ENCODE peak calls at places on chromosome 12, in nine cellular contexts. One of them, this sample, is unnamed.

GRCh38 chr12:9651265-9651729 is 18.2 kb upstream of the CLEC2D start:
- DNase-seq in lower leg skin: no peak
- DNase-seq in ovary: no peak
- DNase-seq in lung: no peak
- DNase-seq in A549: no peak
- DNase-seq in psoas muscle: no peak
- DNase-seq in fibroblast of mammary gland: peak
- DNase-seq in WTC11: no peak
- DNase-seq in heart left ventricle: peak
- DNase-seq in this sample: no peak

GRCh38 chr12:62562892-62563291 is 96.3 kb downstream of the MON2 start:
- DNase-seq in A549: no peak
- DNase-seq in WTC11: no peak
- DNase-seq in fibroblast of mammary gland: peak
- DNase-seq in ovary: no peak
- DNase-seq in psoas muscle: no peak
- DNase-seq in heart left ventricle: no peak
- DNase-seq in lower leg skin: no peak
- DNase-seq in lung: no peak
- DNase-seq in this sample: no peak

GRCh38 chr12:27840229-27840999 is 60.4 kb upstream of the MANSC4 start:
- DNase-seq in fibroblast of mammary gland: no peak
- DNase-seq in WTC11: no peak
- DNase-seq in lower leg skin: no peak
- DNase-seq in lung: no peak
- DNase-seq in psoas muscle: no peak
- DNase-seq in heart left ventricle: no peak
- DNase-seq in A549: no peak
- DNase-seq in ovary: no peak
- DNase-seq in this sample: no peak

GRCh38 chr12:29559194-29559593 is 61.7 kb upstream of the OVCH1 start:
- DNase-seq in fibroblast of mammary gland: no peak
- DNase-seq in lower leg skin: no peak
- DNase-seq in heart left ventricle: no peak
- DNase-seq in WTC11: no peak
- DNase-seq in lung: no peak
- DNase-seq in A549: no peak
- DNase-seq in ovary: no peak
- DNase-seq in psoas muscle: no peak
- DNase-seq in this sample: no peak

GRCh38 chr12:24881227-24881626 is 67.7 kb downstream of the BCAT1 start:
- DNase-seq in heart left ventricle: no peak
- DNase-seq in psoas muscle: no peak
- DNase-seq in lung: no peak
- DNase-seq in ovary: no peak
- DNase-seq in fibroblast of mammary gland: no peak
- DNase-seq in WTC11: no peak
- DNase-seq in A549: no peak
- DNase-seq in lower leg skin: no peak
- DNase-seq in this sample: no peak

GRCh38 chr12:85820117-85820516 is 16.1 kb downstream of the RASSF9 start:
- DNase-seq in lung: no peak
- DNase-seq in psoas muscle: no peak
- DNase-seq in fibroblast of mammary gland: no peak
- DNase-seq in A549: no peak
- DNase-seq in ovary: no peak
- DNase-seq in WTC11: no peak
- DNase-seq in heart left ventricle: no peak
- DNase-seq in lower leg skin: no peak
- DNase-seq in this sample: no peak

GRCh38 chr12:121838096-121838495 is 20.6 kb downstream of the HPD start:
- DNase-seq in A549: no peak
- DNase-seq in lung: no peak
- DNase-seq in psoas muscle: no peak
- DNase-seq in ovary: no peak
- DNase-seq in WTC11: no peak
- DNase-seq in fibroblast of mammary gland: no peak
- DNase-seq in heart left ventricle: no peak
- DNase-seq in lower leg skin: no peak
- DNase-seq in this sample: no peak

GRCh38 chr12:109532721-109533486 is 40.4 kb downstream of the MMAB start:
- DNase-seq in ovary: no peak
- DNase-seq in WTC11: no peak
- DNase-seq in heart left ventricle: no peak
- DNase-seq in fibroblast of mammary gland: no peak
- DNase-seq in psoas muscle: peak
- DNase-seq in lung: no peak
- DNase-seq in A549: no peak
- DNase-seq in lower leg skin: no peak
- DNase-seq in this sample: no peak

GRCh38 chr12:19965196-19966038 is 402.9 kb upstream of the PDE3A start:
- DNase-seq in ovary: no peak
- DNase-seq in psoas muscle: no peak
- DNase-seq in heart left ventricle: no peak
- DNase-seq in lung: no peak
- DNase-seq in WTC11: no peak
- DNase-seq in fibroblast of mammary gland: no peak
- DNase-seq in lower leg skin: no peak
- DNase-seq in A549: no peak
- DNase-seq in this sample: no peak

GRCh38 chr12:54390668-54391551 is 6.4 kb upstream of the ZNF385A start:
- DNase-seq in ovary: peak
- DNase-seq in psoas muscle: peak
- DNase-seq in WTC11: peak
- DNase-seq in A549: peak
- DNase-seq in fibroblast of mammary gland: no peak
- DNase-seq in heart left ventricle: no peak
- DNase-seq in lung: no peak
- DNase-seq in lower leg skin: no peak
- DNase-seq in this sample: peak

GRCh38 chr12:120771097-120771496 is 45.5 kb downstream of the ACADS start:
- DNase-seq in lung: no peak
- DNase-seq in heart left ventricle: no peak
- DNase-seq in A549: no peak
- DNase-seq in psoas muscle: no peak
- DNase-seq in fibroblast of mammary gland: no peak
- DNase-seq in WTC11: no peak
- DNase-seq in lower leg skin: no peak
- DNase-seq in ovary: no peak
- DNase-seq in this sample: no peak

GRCh38 chr12:125300249-125300648 is 235.0 kb downstream of the AACS start:
- DNase-seq in ovary: no peak
- DNase-seq in A549: no peak
- DNase-seq in lower leg skin: no peak
- DNase-seq in psoas muscle: no peak
- DNase-seq in heart left ventricle: no peak
- DNase-seq in fibroblast of mammary gland: no peak
- DNase-seq in lung: no peak
- DNase-seq in WTC11: no peak
- DNase-seq in this sample: no peak

GRCh38 chr12:96242597-96242996 is 48.4 kb downstream of the ELK3 start:
- DNase-seq in WTC11: no peak
- DNase-seq in lower leg skin: no peak
- DNase-seq in psoas muscle: no peak
- DNase-seq in A549: no peak
- DNase-seq in lung: no peak
- DNase-seq in ovary: no peak
- DNase-seq in fibroblast of mammary gland: no peak
- DNase-seq in heart left ventricle: peak
- DNase-seq in this sample: no peak

GRCh38 chr12:14315501-14315900 is 50.0 kb upstream of the ATF7IP start:
- DNase-seq in heart left ventricle: no peak
- DNase-seq in fibroblast of mammary gland: no peak
- DNase-seq in lung: no peak
- DNase-seq in lower leg skin: no peak
- DNase-seq in ovary: no peak
- DNase-seq in WTC11: no peak
- DNase-seq in A549: no peak
- DNase-seq in psoas muscle: no peak
- DNase-seq in this sample: no peak

GRCh38 chr12:122888232-122888752 is 7.6 kb downstream of the VPS37B start:
- DNase-seq in lung: peak
- DNase-seq in ovary: no peak
- DNase-seq in psoas muscle: no peak
- DNase-seq in lower leg skin: peak
- DNase-seq in fibroblast of mammary gland: peak
- DNase-seq in A549: peak
- DNase-seq in heart left ventricle: peak
- DNase-seq in WTC11: peak
- DNase-seq in this sample: no peak

DNA sequence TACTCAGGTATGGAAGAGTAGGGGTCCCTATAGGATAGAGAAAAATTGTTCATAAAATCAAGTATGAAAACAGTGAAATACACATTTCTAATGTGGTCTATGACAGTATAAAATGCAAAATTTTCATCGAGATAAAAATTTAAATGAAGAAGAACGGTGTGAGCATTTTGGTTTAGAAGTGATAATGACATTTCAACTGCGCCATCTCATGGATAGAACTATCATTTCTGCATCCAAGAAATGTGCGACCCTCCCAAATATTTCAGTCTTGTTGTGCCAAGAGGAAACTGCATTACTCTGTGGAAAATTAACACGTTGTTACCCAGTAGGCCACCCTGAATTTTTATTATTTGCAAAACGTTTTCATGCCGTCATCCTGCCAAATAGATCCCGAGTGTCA is 108.8 kb downstream of the CRACR2A start:
- DNase-seq in lower leg skin: no peak
- DNase-seq in psoas muscle: no peak
- DNase-seq in heart left ventricle: no peak
- DNase-seq in ovary: no peak
- DNase-seq in fibroblast of mammary gland: no peak
- DNase-seq in A549: no peak
- DNase-seq in WTC11: no peak
- DNase-seq in lung: no peak
- DNase-seq in this sample: no peak
- TF ChIP-seq CTCF in lower leg skin: no peak
- TF ChIP-seq CTCF in psoas muscle: no peak
- TF ChIP-seq CTCF in heart left ventricle: no peak
- TF ChIP-seq CTCF in ovary: peak
- TF ChIP-seq CTCF in fibroblast of mammary gland: no peak
- TF ChIP-seq CTCF in A549: no peak
- TF ChIP-seq CTCF in WTC11: no peak
- TF ChIP-seq CTCF in lung: no peak
- TF ChIP-seq CTCF in this sample: no peak

GRCh38 chr12:52275686-52276085 is 1.2 kb downstream of the KRT86 start:
- DNase-seq in lower leg skin: no peak
- DNase-seq in fibroblast of mammary gland: no peak
- DNase-seq in psoas muscle: no peak
- DNase-seq in ovary: no peak
- DNase-seq in A549: no peak
- DNase-seq in heart left ventricle: no peak
- DNase-seq in WTC11: no peak
- DNase-seq in lung: no peak
- DNase-seq in this sample: no peak
- TF ChIP-seq CTCF in lower leg skin: no peak
- TF ChIP-seq CTCF in fibroblast of mammary gland: no peak
- TF ChIP-seq CTCF in psoas muscle: no peak
- TF ChIP-seq CTCF in ovary: no peak
- TF ChIP-seq CTCF in A549: no peak
- TF ChIP-seq CTCF in heart left ventricle: no peak
- TF ChIP-seq CTCF in WTC11: no peak
- TF ChIP-seq CTCF in lung: no peak
- TF ChIP-seq CTCF in this sample: no peak

DNA sequence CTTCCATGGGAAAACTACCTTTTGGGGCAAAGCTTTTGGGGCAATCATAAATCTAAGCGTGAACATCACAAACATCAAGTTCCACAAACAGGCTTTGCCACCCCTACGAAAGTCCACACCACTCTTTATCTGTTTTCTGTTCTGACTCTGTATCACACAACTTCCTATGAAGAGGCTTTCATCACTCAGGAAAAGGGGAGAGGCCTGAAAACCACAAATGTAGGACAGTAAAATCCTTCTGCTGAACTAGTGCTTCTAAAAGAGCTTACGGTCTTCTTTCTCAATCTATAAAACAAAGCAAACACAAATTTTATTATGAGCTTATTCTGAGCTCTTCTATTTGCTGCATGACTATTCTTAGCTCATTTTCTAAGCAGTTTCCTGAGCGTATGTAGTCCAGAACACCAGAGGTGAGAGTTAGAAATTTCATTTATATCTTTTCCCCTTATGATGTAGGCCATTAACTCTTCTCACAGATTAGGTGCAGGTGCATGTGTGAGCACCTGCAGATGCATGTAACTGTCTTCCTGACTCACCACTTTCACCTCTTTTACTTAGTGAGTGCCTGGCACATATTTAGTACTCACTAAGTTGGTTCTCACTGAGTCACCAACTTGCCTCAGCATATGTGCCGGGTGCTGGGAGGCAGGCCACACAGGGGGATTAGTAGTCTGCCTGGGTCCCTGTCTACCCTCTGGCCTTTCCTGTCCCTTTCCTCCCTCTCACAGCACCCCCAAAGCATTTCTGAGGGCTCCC is 32.9 kb upstream of the SYCP3 start:
- DNase-seq in psoas muscle: no peak
- DNase-seq in A549: no peak
- DNase-seq in lower leg skin: no peak
- DNase-seq in WTC11: no peak
- DNase-seq in fibroblast of mammary gland: no peak
- DNase-seq in ovary: no peak
- DNase-seq in heart left ventricle: no peak
- DNase-seq in lung: no peak
- DNase-seq in this sample: no peak
- TF ChIP-seq CTCF in psoas muscle: no peak
- TF ChIP-seq CTCF in A549: no peak
- TF ChIP-seq CTCF in lower leg skin: no peak
- TF ChIP-seq CTCF in WTC11: no peak
- TF ChIP-seq CTCF in fibroblast of mammary gland: no peak
- TF ChIP-seq CTCF in ovary: no peak
- TF ChIP-seq CTCF in heart left ventricle: no peak
- TF ChIP-seq CTCF in lung: no peak
- TF ChIP-seq CTCF in this sample: no peak

DNA sequence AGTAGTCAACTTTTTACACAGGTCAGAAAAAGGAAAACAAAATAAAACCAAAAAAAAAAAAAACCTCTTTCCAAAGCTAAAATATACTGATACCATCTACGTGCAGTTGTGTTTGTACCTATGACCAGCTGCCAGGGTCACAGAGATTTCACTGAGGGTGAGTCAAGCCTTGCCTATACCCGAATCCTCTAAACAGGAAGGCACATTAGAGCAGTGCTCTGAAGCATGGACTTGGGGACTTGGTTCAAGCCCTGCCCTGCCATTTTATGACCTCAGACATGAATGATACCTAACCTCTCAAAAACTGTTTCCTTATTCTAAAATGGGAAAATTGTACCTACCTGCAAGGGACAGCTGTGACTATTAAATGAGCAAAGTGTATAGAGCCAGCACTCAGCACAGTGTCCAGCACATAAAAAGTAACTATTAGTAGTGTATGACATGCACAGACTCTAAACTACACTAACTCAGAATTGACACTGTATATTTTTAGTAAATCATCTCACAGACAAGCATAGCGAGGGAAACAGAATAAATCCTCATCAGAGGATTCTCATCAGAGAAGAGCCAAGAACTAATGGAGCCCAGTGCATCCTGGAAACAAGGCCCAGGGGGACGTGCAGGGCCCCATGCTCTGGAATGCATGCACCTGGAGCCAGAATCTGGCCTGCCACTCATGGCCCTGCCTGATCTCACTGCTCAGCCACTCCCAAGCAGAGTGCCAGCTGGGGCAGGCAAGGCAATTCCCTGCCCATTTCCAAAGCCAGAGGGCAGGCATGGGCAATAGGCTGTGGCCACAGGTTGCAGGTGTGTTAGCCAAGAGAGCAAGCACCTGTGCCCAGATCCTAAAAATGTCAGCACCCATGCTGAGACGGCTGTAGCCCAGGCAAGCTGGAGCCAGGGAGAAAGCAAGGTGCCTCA is 57.0 kb downstream of the NT5DC3 start:
- DNase-seq in ovary: no peak
- DNase-seq in psoas muscle: peak
- DNase-seq in lower leg skin: no peak
- DNase-seq in WTC11: no peak
- DNase-seq in heart left ventricle: no peak
- DNase-seq in A549: no peak
- DNase-seq in lung: no peak
- DNase-seq in fibroblast of mammary gland: no peak
- DNase-seq in this sample: no peak
- TF ChIP-seq CTCF in ovary: no peak
- TF ChIP-seq CTCF in psoas muscle: peak
- TF ChIP-seq CTCF in lower leg skin: no peak
- TF ChIP-seq CTCF in WTC11: no peak
- TF ChIP-seq CTCF in heart left ventricle: no peak
- TF ChIP-seq CTCF in A549: no peak
- TF ChIP-seq CTCF in lung: no peak
- TF ChIP-seq CTCF in fibroblast of mammary gland: no peak
- TF ChIP-seq CTCF in this sample: no peak

This sample was measured in GM13977.